ENCODE peak calls at places on chromosomes 12 and 14, in ten cellular contexts. X is naive thymus-derived CD4-positive, alpha-beta T cell; D is T-helper 1 cell; A is uterus; E is activated naive CD8-positive, alpha-beta T cell treated with anti-CD3 and anti-CD28 coated beads for 36 hours; R is Ammon's horn; H is cardiac fibroblast; Q is psoas muscle; W is HT1080; G is AG04450. T is an unnamed sample.

GRCh38 chr14:56794088-56794556 is 16.2 kb downstream of the OTX2 start:
- DNase-seq in D (no peak), G (no peak), A (no peak), R (no peak), W (no peak), E (no peak), Q (no peak), X (no peak), H (no peak), T (no peak)

GRCh38 chr14:91324606-91324950 is 80.1 kb upstream of the GPR68 start:
- DNase-seq in D (no peak), G (no peak), X (no peak), A (no peak), Q (no peak), H (no peak), R (no peak), E (no peak), W (no peak), T (no peak)

GRCh38 chr14:99609245-99610117 is 5.5 kb upstream of the CCDC85C start:
- DNase-seq in Q (no peak), E (no peak), D (no peak), G (no peak), R (no peak), X (no peak), A (no peak), W (no peak), H (peak), T (no peak)

GRCh38 chr12:75959060-75959459 is 72.5 kb downstream of the PHLDA1 start:
- DNase-seq in G (no peak), D (no peak), W (no peak), E (no peak), R (no peak), Q (no peak), A (no peak), X (no peak), H (no peak), T (no peak)

GRCh38 chr14:80202888-80203562 is 8.3 kb downstream of the DIO2 start:
- DNase-seq in G (no peak), Q (peak), A (no peak), H (peak), E (peak), X (no peak), W (peak), D (no peak), R (no peak), T (no peak)

GRCh38 chr12:47039756-47040155 is 39.7 kb upstream of the PCED1B start:
- DNase-seq in W (no peak), E (no peak), H (no peak), R (no peak), D (no peak), G (no peak), A (no peak), X (no peak), Q (no peak), T (no peak)

GRCh38 chr12:124420972-124421674 is 126.2 kb downstream of the RFLNA start:
- DNase-seq in A (peak), R (peak), X (no peak), H (no peak), W (no peak), E (no peak), G (no peak), Q (no peak), D (no peak), T (no peak)

GRCh38 chr14:100438678-100439592 is 115.8 kb downstream of the SLC25A47 start:
- DNase-seq in G (peak), W (peak), A (peak), Q (no peak), H (peak), X (no peak), E (peak), R (peak), D (no peak), T (peak)

GRCh38 chr14:77892381-77892871 is 92.5 kb downstream of the ADCK1 start:
- DNase-seq in H (peak), X (no peak), R (no peak), E (no peak), G (no peak), W (no peak), A (no peak), Q (no peak), D (no peak), T (no peak)

GRCh38 chr12:45745861-45746277 is 16.4 kb downstream of the ARID2 start:
- DNase-seq in A (no peak), G (no peak), Q (no peak), X (peak), E (no peak), W (peak), D (peak), R (no peak), H (peak), T (no peak)

GRCh38 chr12:10354502-10354901 is 35.3 kb downstream of the KLRK1 start:
- DNase-seq in X (no peak), D (no peak), H (peak), A (no peak), W (peak), R (no peak), Q (no peak), G (no peak), E (no peak), T (no peak)

GRCh38 chr14:50082784-50083466 is 33.4 kb downstream of the VCPKMT start:
- DNase-seq in D (peak), H (no peak), A (no peak), W (no peak), Q (no peak), R (no peak), G (peak), X (peak), E (peak), T (no peak)

GRCh38 chr12:5432011-5432400 is at the start of gene NTF3:
- DNase-seq in G (peak), W (no peak), Q (no peak), X (no peak), A (no peak), R (no peak), D (no peak), H (peak), E (no peak), T (no peak)

GRCh38 chr12:124938066-124938465 is 23.6 kb upstream of the UBC start:
- DNase-seq in D (no peak), W (no peak), R (no peak), X (no peak), A (no peak), G (no peak), Q (no peak), E (no peak), H (no peak), T (no peak)

GRCh38 chr12:6072302-6072752 is 52.1 kb downstream of the VWF start:
- DNase-seq in X (no peak), G (peak), D (no peak), W (no peak), H (peak), A (no peak), R (no peak), E (no peak), Q (no peak), T (no peak)

T was measured in NCI-H510A treated with DMSO at 0.1 percent for 48 hours.